ENCODE peak calls at places on chromosome 6, in nine cellular contexts. P is hepatocyte, D is A549, Y is GM23248, U is H9, E is neuronal stem cell, Z is Karpas-422, R is neural progenitor cell, B is HCT116. I is an unnamed sample. For H3K9me3, the result is how much of the 10 kb centered on the place peaks cover.

GRCh38 chr6:157990321-157991066 is 8.8 kb downstream of the SYNJ2 start:
- DNase-seq in P (no peak), U (no peak), D (no peak), B (no peak), Y (no peak), R (no peak), E (no peak), Z (no peak), I (no peak)

GRCh38 chr6:85461806-85462185 is 11.9 kb downstream of the NT5E start:
- DNase-seq in P (no peak), Y (no peak), R (no peak), Z (no peak), D (no peak), E (no peak), B (no peak), U (no peak), I (no peak)

GRCh38 chr6:146914563-146915483 is 289.4 kb upstream of the STXBP5 start:
- DNase-seq in D (peak), Z (no peak), B (peak), R (no peak), P (peak), Y (peak), U (no peak), E (no peak), I (peak)

GRCh38 chr6:80547827-80548226 is 441.4 kb downstream of the BCKDHB start:
- DNase-seq in D (no peak), U (no peak), Z (no peak), B (no peak), E (no peak), P (no peak), R (no peak), Y (peak), I (no peak)

GRCh38 chr6:169289671-169290408 is 36.2 kb upstream of the THBS2 start:
- DNase-seq in U (no peak), E (no peak), Y (peak), R (no peak), P (no peak), B (no peak), Z (no peak), D (no peak), I (peak)

GRCh38 chr6:30543824-30544223 is 12.5 kb downstream of the GNL1 start:
- DNase-seq in Z (no peak), B (no peak), E (no peak), U (no peak), R (no peak), Y (no peak), D (no peak), P (no peak), I (no peak)

GRCh38 chr6:52574709-52575489 is 2.0 kb downstream of the TRAM2 start:
- DNase-seq in Y (peak), R (no peak), U (no peak), D (no peak), E (no peak), B (no peak), P (peak), Z (no peak), I (peak)

GRCh38 chr6:161370882-161371281 is 97.0 kb upstream of the AGPAT4 start:
- DNase-seq in Y (peak), D (peak), B (peak), U (peak), Z (peak), E (peak), R (peak), P (peak), I (peak)

GRCh38 chr6:164095056-164095455 is 680.5 kb downstream of the QKI start:
- DNase-seq in P (no peak), R (no peak), Z (no peak), D (no peak), Y (no peak), U (no peak), B (no peak), E (no peak), I (no peak)

GRCh38 chr6:14703586-14703985 is 542.3 kb upstream of the JARID2 start:
- DNase-seq in B (no peak), Z (no peak), U (no peak), Y (no peak), P (no peak), R (no peak), D (no peak), E (no peak), I (peak)

GRCh38 chr6:30939473-30939872 is 1.3 kb upstream of the MUCL3 start:
- DNase-seq in E (no peak), Y (peak), U (no peak), D (no peak), P (no peak), R (no peak), B (no peak), Z (no peak), I (no peak)

GRCh38 chr6:145735356-145736165 is at the start of gene EPM2A:
- DNase-seq in B (peak), P (peak), R (peak), Z (peak), Y (peak), E (peak), U (peak), D (peak), I (peak)

GRCh38 chr6:53811746-53812145 is 16.9 kb downstream of the LRRC1 start:
- DNase-seq in D (no peak), B (no peak), Y (no peak), U (no peak), R (no peak), P (no peak), E (no peak), Z (no peak), I (no peak)

GRCh38 chr6:169251822-169252804 is 1.5 kb downstream of the THBS2 start:
- DNase-seq in R (peak), D (no peak), B (no peak), Y (peak), Z (no peak), U (peak), P (no peak), E (no peak), I (peak)

GRCh38 chr6:37021356-37022129 is 16.1 kb downstream of the FGD2 start:
- DNase-seq in U (peak), D (no peak), R (peak), P (peak), B (no peak), E (no peak), Y (peak), Z (peak), I (no peak)

GRCh38 chr6:43954311-43955131 is 172.7 kb downstream of the MRPL14 start:
- DNase-seq in E (no peak), R (no peak), B (no peak), P (no peak), Y (no peak), D (no peak), U (peak), Z (no peak), I (no peak)

GRCh38 chr6:139917943-139918342 is 543.5 kb upstream of the CITED2 start:
- DNase-seq in P (no peak), B (no peak), R (no peak), U (no peak), Z (no peak), Y (no peak), E (no peak), D (no peak), I (no peak)

GRCh38 chr6:110874880-110875547 is 429 bp downstream of the AMD1 start:
- DNase-seq in Y (peak), D (no peak), P (no peak), Z (peak), R (peak), E (peak), U (no peak), B (no peak), I (peak)

GRCh38 chr6:122200441-122200840 is 199.0 kb upstream of the HSF2 start:
- DNase-seq in Y (peak), U (no peak), R (no peak), D (no peak), E (no peak), Z (no peak), P (no peak), B (no peak), I (peak)

GRCh38 chr6:10418862-10419748 is 4.2 kb upstream of the TFAP2A start:
- DNase-seq in D (no peak), P (peak), E (no peak), R (peak), U (peak), Z (no peak), B (no peak), Y (no peak), I (peak)

GRCh38 chr6:132919028-132919427 is 104.7 kb downstream of the RPS12 start:
- DNase-seq in P (no peak), Y (no peak), R (no peak), Z (no peak), D (no peak), B (no peak), U (no peak), E (no peak), I (no peak)

GRCh38 chr6:73382462-73383113 is 12.0 kb upstream of the DDX43 start:
- DNase-seq in D (no peak), B (peak), P (no peak), Z (no peak), E (no peak), Y (peak), U (no peak), R (no peak), I (no peak)

GRCh38 chr6:142878407-142878806 is 66.6 kb downstream of the HIVEP2 start:
- DNase-seq in U (no peak), P (no peak), R (no peak), Z (no peak), E (no peak), Y (peak), D (no peak), B (no peak), I (no peak)

GRCh38 chr6:148559848-148560433 is 186.9 kb upstream of the UST start:
- DNase-seq in R (peak), P (peak), Z (peak), Y (peak), B (peak), U (peak), D (peak), E (peak), I (peak)

GRCh38 chr6:17278289-17279061 is 2.7 kb upstream of the RBM24 start:
- DNase-seq in U (no peak), B (no peak), P (no peak), Y (peak), D (no peak), R (no peak), E (no peak), Z (no peak), I (peak)

GRCh38 chr6:146339716-146340115 is 203.9 kb upstream of the RAB32 start:
- DNase-seq in D (no peak), B (no peak), R (no peak), Z (no peak), Y (no peak), P (peak), E (no peak), U (no peak), I (no peak)

GRCh38 chr6:146305098-146305497 is 238.5 kb upstream of the RAB32 start:
- DNase-seq in E (no peak), Y (no peak), P (no peak), B (no peak), R (peak), D (no peak), U (no peak), Z (no peak), I (no peak)

GRCh38 chr6:79946773-79947190 is 571 bp downstream of the ELOVL4 start:
- DNase-seq in Y (peak), B (no peak), D (peak), P (peak), R (peak), E (peak), Z (no peak), U (peak), I (peak)

GRCh38 chr6:78231002-78231401 is 578.2 kb downstream of the MEI4 start:
- DNase-seq in Z (no peak), U (no peak), B (no peak), P (no peak), R (no peak), E (no peak), Y (no peak), D (no peak), I (no peak)

GRCh38 chr6:89323461-89324098 is 8.5 kb upstream of the GABRR2 start:
- DNase-seq in U (no peak), R (no peak), E (no peak), P (no peak), B (no peak), D (no peak), Y (peak), Z (no peak), I (no peak)

DNA sequence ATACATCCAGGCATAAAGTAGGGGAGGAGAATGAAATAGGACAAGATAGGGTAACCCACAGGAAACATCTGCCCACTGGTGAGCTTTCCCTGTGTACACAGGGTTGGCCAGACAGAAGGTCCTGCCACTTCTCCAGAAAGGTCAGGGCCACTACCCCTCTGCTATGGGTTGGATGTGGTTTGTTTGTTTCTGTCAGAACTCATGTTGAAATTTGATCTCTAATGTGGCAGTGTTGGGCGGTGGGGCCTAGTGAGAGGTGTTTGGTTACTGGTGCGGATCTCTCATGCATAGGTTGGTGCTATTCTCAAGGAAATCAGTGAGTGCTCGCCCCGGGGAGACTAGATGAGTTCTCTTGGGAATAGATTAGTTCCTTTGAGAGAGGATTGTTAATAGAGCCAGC is 15.6 kb upstream of the MAS1 start:
- DNase-seq in R (no peak), U (peak), E (no peak), B (no peak), P (no peak), Y (no peak), Z (peak), D (no peak), I (no peak)
- H3K9me3 ChIP-seq in R (under half), U (under half), E (under half), B (under half), P (under half), Y (under half), Z (under half), D (under half), I (under half)

GRCh38 chr6:6293317-6293716 is 27.1 kb downstream of the F13A1 start:
- DNase-seq in P (no peak), B (no peak), D (no peak), E (no peak), Z (no peak), U (peak), Y (no peak), R (no peak), I (no peak)
- H3K27ac ChIP-seq in P (no peak), B (no peak), D (no peak), E (no peak), Z (no peak), U (no peak), Y (no peak), R (no peak), I (no peak)

DNA sequence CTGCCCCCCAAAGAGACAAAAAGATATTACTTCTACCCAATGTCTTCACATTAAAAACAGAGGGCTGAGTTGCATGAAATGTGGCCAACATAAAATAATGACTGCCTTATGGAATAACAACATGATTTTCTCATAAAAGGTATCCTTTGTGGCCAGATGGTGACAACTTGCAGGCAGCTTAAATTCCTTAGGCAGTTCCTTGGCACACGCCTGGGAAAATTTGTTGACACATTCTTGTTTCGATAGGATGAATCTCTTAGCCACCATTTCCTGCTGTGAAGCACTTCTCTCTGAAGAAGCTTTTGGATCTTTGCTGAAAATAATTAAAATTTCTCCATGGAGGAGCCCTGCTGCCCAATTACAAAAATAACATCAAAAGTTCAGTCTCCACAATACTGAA is 109.1 kb upstream of the COL21A1 start:
- DNase-seq in E (no peak), D (no peak), R (no peak), P (no peak), U (no peak), Y (peak), B (no peak), Z (no peak), I (peak)
- H3K4me2 ChIP-seq in E (no peak), D (no peak), R (no peak), P (no peak), U (no peak), Y (peak), B (no peak), Z (no peak), I (peak)

DNA sequence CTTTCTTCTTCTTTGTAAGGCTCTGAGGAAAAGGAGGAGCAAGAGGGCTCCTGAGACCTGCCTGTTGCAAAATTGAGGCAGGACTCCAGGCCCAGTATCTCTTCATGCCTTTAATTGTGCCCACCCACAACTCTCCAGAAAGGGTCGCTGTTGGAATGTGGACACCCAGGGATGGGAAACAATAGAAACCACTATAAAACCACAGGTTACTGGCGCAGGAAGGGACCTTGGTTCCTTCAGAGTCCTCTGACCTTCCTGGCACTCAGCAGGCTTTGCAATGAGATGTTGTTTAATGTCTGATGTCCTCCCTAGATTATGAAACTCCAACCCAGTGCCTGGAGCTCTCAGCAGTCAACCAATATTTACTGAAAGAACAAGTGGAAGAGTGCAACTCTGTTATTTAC is 136.9 kb downstream of the FNDC1 start:
- DNase-seq in Y (no peak), B (no peak), P (no peak), U (no peak), D (no peak), E (no peak), R (no peak), Z (no peak), I (no peak)
- H3K9me3 ChIP-seq in Y (under half), B (under half), P (under half), U (under half), D (under half), E (under half), R (under half), Z (under half), I (under half)

GRCh38 chr6:156824142-156824541 is 47.0 kb downstream of the ARID1B start:
- DNase-seq in U (no peak), Z (no peak), D (no peak), B (no peak), E (no peak), Y (no peak), R (no peak), P (no peak), I (no peak)
- H3K27ac ChIP-seq in U (no peak), Z (no peak), D (no peak), B (no peak), E (no peak), Y (no peak), R (no peak), P (no peak), I (no peak)

GRCh38 chr6:137246164-137246563 is 27.0 kb upstream of the IFNGR1 start:
- DNase-seq in P (no peak), D (no peak), U (no peak), Y (no peak), E (no peak), B (no peak), R (no peak), Z (no peak), I (no peak)

GRCh38 chr6:137240168-137240567 is 21.0 kb upstream of the IFNGR1 start:
- DNase-seq in Y (peak), U (no peak), P (peak), D (no peak), E (no peak), Z (no peak), R (no peak), B (no peak), I (peak)

GRCh38 chr6:137236581-137237355 is 17.6 kb upstream of the IFNGR1 start:
- DNase-seq in Y (no peak), D (no peak), Z (no peak), B (no peak), P (no peak), E (no peak), R (no peak), U (no peak), I (no peak)

GRCh38 chr6:137237413-137238170 is 18.4 kb upstream of the IFNGR1 start:
- DNase-seq in U (no peak), P (peak), B (no peak), E (no peak), Z (no peak), D (peak), Y (peak), R (no peak), I (peak)

DNA sequence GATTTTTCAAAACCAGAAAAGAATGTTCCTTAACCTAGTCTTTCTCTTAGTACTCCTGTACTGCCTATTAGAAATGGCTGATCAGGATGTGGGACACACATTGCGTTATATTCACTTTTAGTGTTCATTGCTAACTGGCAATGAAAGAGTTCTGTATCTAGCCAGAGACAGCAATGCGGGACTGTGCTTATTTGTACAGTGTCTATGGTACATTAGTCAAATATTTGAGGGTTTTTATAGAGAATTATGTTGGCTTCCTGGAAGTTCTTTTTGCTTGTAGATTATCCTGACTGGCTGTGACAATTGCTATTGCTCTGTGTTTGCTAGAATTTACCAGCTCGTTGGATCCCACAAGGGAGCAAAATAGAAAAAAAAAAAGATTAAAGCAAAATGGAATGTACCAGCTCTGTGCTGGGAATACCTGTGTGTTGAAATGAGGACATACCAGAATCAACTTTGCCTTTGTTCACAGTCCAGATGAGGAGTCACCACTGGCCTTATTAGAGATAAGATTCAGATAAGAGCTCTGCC is 22.4 kb upstream of the IFNGR1 start:
- DNase-seq in E (no peak), B (no peak), R (no peak), P (peak), Z (no peak), U (no peak), D (no peak), Y (peak), I (peak)
- H3K4me2 ChIP-seq in E (no peak), B (no peak), R (no peak), P (peak), Z (no peak), U (no peak), D (peak), Y (peak), I (peak)

DNA sequence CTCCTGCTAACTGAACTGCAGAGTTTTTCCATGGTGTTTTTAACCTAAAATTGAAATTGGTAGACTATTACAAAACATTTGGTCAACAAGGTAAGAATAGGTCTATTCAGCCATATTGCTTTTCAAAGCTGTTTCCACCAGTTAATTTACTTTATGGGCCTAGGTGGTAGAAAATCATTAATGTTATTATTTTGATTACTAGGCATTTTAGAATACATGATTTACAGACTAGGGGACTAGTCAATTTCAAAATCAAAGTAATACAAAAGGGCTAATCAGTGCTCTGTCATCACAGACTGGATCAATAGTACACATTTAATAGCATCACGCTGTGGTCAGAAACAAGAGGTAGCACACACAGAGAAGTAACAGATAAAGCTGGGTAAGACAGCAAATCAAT is 114.4 kb downstream of the NRSN1 start:
- DNase-seq in Y (no peak), U (no peak), P (no peak), E (no peak), B (no peak), R (no peak), D (no peak), Z (no peak), I (no peak)
- H3K9me3 ChIP-seq in Y (under half), U (under half), P (under half), E (under half), B (under half), R (under half), D (under half), Z (under half), I (under half)

GRCh38 chr6:11631008-11631407 is 93.5 kb downstream of the TMEM170B start:
- DNase-seq in Z (no peak), Y (no peak), D (no peak), B (no peak), U (no peak), R (no peak), E (no peak), P (no peak), I (no peak)
- H3K27ac ChIP-seq in Z (no peak), Y (no peak), D (peak), B (no peak), U (no peak), R (no peak), E (no peak), P (no peak), I (no peak)

I was measured in osteoblast.